ENCODE peak calls at places on chromosome 1, in five cellular contexts. Q is fibroblast of the aortic adventitia, W is astrocyte of the spinal cord, A is right atrium auricular region, N is neural progenitor cell. J is an unnamed sample.

GRCh38 chr1:205585835-205586785 is 45.7 kb downstream of the ELK4 start:
- DNase-seq in Q (no peak), W (no peak), A (no peak), N (no peak), J (no peak)

GRCh38 chr1:115302390-115302961 is 35.6 kb downstream of the NGF start:
- DNase-seq in Q (peak), W (peak), A (peak), N (peak), J (peak)

GRCh38 chr1:53633073-53633704 is 105.8 kb downstream of the GLIS1 start:
- DNase-seq in Q (no peak), W (no peak), A (no peak), N (no peak), J (no peak)

GRCh38 chr1:161226320-161226711 is 456 bp downstream of the TOMM40L start:
- DNase-seq in Q (no peak), W (no peak), A (no peak), N (no peak), J (no peak)

GRCh38 chr1:197985340-197985739 is 68.2 kb downstream of the LHX9 start:
- DNase-seq in Q (no peak), W (no peak), A (no peak), N (no peak), J (no peak)

GRCh38 chr1:65514083-65514482 is 93.6 kb downstream of the LEPR start:
- DNase-seq in Q (peak), W (no peak), A (no peak), N (no peak), J (peak)

GRCh38 chr1:15156807-15157380 is 3.3 kb downstream of the TMEM51 start:
- DNase-seq in Q (no peak), W (no peak), A (no peak), N (peak), J (no peak)

GRCh38 chr1:32868085-32868484 is 2.6 kb downstream of the FNDC5 start:
- DNase-seq in Q (no peak), W (no peak), A (no peak), N (no peak), J (no peak)

GRCh38 chr1:192575499-192576189 is at the start of gene RGS1:
- DNase-seq in Q (no peak), W (no peak), A (no peak), N (no peak), J (no peak)

GRCh38 chr1:176626572-176627061 is 163.6 kb downstream of the PAPPA2 start:
- DNase-seq in Q (no peak), W (no peak), A (no peak), N (no peak), J (no peak)

GRCh38 chr1:31296486-31297272 is at the start of the genes SNRNP40 and ZCCHC17:
- DNase-seq in Q (peak), W (peak), A (peak), N (peak), J (peak)

GRCh38 chr1:175890958-175891357 is 147.6 kb upstream of the TNR start:
- DNase-seq in Q (no peak), W (no peak), A (no peak), N (no peak), J (no peak)

GRCh38 chr1:3016641-3017439 is 4.4 kb upstream of the ACTRT2 start:
- DNase-seq in Q (no peak), W (no peak), A (no peak), N (no peak), J (no peak)

GRCh38 chr1:41758904-41759548 is 159.7 kb downstream of the HIVEP3 start:
- DNase-seq in Q (peak), W (peak), A (no peak), N (no peak), J (peak)

GRCh38 chr1:145963218-145964019 is 956 bp downstream of the ANKRD34A start:
- DNase-seq in Q (peak), W (peak), A (peak), N (no peak), J (peak)

GRCh38 chr1:149995927-149996326 is 14.6 kb downstream of the OTUD7B start:
- DNase-seq in Q (peak), W (peak), A (no peak), N (no peak), J (peak)

GRCh38 chr1:217188280-217189235 is 442.3 kb downstream of the GPATCH2 start:
- DNase-seq in Q (peak), W (peak), A (no peak), N (no peak), J (no peak)

GRCh38 chr1:62247391-62248168 is 52.9 kb downstream of the L1TD1 start:
- DNase-seq in Q (no peak), W (no peak), A (no peak), N (peak), J (no peak)

GRCh38 chr1:62245201-62245600 is 50.6 kb downstream of the L1TD1 start:
- DNase-seq in Q (no peak), W (no peak), A (no peak), N (no peak), J (no peak)

GRCh38 chr1:62250126-62250726 is 55.6 kb downstream of the L1TD1 start:
- DNase-seq in Q (no peak), W (no peak), A (no peak), N (no peak), J (no peak)
- TF ChIP-seq CTCF in Q (no peak), W (no peak), A (no peak), N (no peak), J (no peak)

GRCh38 chr1:19391596-19391981 is 79.5 kb downstream of the SLC66A1 start:
- DNase-seq in Q (no peak), W (no peak), A (no peak), N (no peak), J (no peak)
- TF ChIP-seq CTCF in Q (no peak), W (no peak), A (no peak), N (no peak), J (peak)

DNA sequence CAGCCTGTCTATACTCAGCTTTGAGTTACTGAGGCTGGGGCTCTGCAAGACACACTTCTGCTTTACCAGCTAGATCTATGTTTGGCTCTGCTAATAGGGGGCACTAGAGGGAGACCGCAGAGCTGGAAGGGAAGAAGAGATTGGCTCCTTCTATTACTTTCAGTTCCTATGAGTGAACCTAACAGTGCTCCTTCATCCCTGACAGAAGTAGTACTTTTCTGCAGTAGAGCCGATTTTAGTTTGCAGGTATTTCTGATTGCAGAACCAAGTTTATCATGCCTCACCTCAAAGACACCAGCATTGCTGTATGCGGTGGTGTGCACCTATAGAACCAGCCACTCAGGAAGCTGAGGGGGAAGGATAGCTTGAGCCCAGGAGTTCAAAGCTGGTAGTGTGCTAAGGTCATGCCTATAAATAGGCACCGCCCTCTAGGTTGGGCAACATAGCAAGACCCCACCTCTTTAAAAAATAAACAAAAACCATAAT is 5.7 kb upstream of the ZDHHC18 start:
- DNase-seq in Q (no peak), W (no peak), A (no peak), N (no peak), J (no peak)
- TF ChIP-seq CTCF in Q (peak), W (no peak), A (no peak), N (no peak), J (no peak)

GRCh38 chr1:85133565-85134159 is 67.2 kb downstream of the SYDE2 start:
- DNase-seq in Q (peak), W (no peak), A (no peak), N (peak), J (no peak)

GRCh38 chr1:85135456-85135798 is 65.4 kb downstream of the SYDE2 start:
- DNase-seq in Q (no peak), W (no peak), A (no peak), N (no peak), J (no peak)

GRCh38 chr1:85142753-85143152 is 58.1 kb downstream of the SYDE2 start:
- DNase-seq in Q (no peak), W (no peak), A (no peak), N (no peak), J (no peak)

GRCh38 chr1:85134583-85135455 is 66.0 kb downstream of the SYDE2 start:
- DNase-seq in Q (peak), W (peak), A (no peak), N (no peak), J (peak)

DNA sequence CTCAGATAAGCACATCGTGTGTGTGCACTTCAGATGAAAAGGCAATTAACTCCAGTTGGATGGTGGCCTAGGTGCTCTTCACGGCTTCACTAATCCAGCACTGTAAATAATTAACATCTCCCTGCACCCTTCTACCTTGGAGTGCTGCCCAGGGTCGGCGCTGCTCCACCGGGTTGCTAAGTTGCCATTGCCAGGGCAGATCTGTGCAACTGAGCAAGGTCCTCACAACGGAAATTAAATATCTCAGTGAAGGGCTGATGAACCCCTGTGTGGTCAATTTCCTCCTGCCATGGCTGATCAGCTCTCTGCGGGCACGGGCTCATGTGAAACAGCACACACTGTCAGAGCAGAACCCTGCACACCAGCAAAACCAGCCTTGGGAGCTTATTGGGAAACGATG is 63.2 kb downstream of the SYDE2 start:
- DNase-seq in Q (no peak), W (no peak), A (no peak), N (no peak), J (no peak)
- TF ChIP-seq CTCF in Q (no peak), W (no peak), A (no peak), N (no peak), J (no peak)

GRCh38 chr1:59967141-59967697 is 40.6 kb upstream of the CYP2J2 start:
- DNase-seq in Q (peak), W (peak), A (no peak), N (peak), J (peak)
- TF ChIP-seq CTCF in Q (no peak), W (no peak), A (no peak), N (no peak), J (no peak)

DNA sequence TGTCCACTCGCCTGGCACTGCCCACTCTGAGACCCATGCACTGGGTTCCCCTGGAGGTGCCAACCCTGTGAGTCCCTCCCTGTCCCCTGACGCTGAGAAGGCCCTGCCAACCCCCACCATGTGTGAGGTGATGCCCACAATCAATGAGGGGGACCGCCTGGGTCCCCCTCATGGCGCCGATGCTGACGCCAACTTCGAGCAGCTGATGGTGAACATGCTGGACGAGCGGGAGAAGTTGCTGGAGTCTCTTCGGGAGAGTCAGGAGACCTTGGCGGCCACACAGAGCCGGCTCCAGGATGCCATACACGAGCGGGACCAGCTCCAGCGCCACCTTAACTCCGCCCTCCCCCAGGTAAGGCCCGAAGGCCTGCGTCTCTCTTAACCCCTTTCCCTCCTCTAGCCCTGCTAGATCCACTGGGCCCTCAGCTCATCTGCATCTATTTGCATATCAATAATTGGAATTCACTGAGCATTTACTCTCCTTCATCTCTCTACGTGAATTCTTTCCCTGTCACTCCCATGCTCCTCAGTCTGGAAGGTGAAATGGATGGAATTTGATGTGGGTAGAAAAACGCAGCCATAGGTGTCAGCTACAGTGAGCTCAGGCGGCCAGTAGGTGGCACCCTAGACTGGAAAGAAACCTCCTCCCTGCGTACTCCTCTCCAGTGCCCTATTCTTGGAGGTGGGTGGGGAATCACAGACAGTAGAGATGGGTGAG is 12.8 kb downstream of the PPFIA4 start:
- DNase-seq in Q (peak), W (peak), A (peak), N (peak), J (peak)
- TF ChIP-seq CTCF in Q (peak), W (peak), A (peak), N (peak), J (peak)

GRCh38 chr1:75991497-75992114 is 59.4 kb upstream of the ASB17 start:
- DNase-seq in Q (peak), W (peak), A (peak), N (peak), J (peak)
- TF ChIP-seq CTCF in Q (peak), W (peak), A (peak), N (peak), J (peak)

DNA sequence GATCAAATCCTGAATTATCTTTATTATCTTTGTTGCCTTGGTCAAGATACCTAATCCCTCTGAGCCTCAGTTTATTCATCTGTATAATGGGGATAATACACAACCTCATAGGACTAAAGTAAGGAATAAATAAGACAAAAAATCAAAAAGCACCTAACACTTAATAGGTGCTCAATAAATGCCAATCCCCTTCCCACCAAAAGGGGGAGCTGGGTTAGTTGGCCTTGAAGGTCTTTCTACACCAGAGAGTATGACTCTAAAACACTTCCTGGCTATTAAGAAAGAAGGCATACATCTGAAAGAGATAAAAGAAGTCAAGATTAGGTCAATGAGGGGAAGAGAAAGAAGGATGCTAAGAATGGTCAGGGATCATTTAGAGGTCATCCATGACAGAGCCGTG is 11.1 kb downstream of the VSIG8 start:
- DNase-seq in Q (no peak), W (no peak), A (no peak), N (no peak), J (no peak)
- TF ChIP-seq CTCF in Q (no peak), W (peak), A (no peak), N (no peak), J (no peak)

GRCh38 chr1:108692724-108693655 is 880 bp downstream of the PRPF38B start:
- DNase-seq in Q (peak), W (peak), A (peak), N (peak), J (peak)
- TF ChIP-seq CTCF in Q (peak), W (peak), A (peak), N (peak), J (peak)

DNA sequence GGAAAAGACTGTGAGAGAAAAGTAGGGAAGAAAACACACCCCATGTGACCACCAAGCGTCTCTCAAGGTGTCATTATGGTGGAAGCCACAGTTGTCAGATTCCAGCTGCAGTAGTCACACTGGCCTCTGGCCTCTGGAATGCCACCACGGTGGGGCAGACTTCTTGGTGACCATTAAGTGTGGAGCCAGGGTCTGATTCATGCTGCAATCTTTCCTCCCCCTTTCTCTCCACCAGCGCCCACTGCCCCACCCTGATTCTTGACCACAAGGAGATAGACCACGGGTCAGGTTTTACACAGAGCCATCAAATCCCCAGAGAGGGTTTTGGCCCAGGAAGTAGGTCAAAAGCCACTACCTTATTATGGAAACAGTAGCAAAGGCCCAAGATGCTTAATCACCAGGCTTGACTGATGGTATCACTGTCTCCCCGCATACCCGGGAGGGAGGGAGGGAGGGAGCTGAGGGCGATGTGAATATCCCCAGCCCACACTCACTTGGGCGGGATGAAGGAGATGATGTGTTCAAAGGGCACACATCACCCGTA is 52.7 kb upstream of the GRHL3 start:
- DNase-seq in Q (peak), W (peak), A (no peak), N (no peak), J (peak)
- TF ChIP-seq CTCF in Q (no peak), W (no peak), A (no peak), N (no peak), J (peak)